ENCODE peak calls at places on chromosomes 4 and X, in ten cellular contexts. I is HepG2, B is fibroblast of lung, W is psoas muscle, A is BJ, X is endothelial cell, L is kidney, Z is WERI-Rb-1, J is RWPE1, V is B cell. K is an unnamed sample.

GRCh38 chr4:159177265-159178146 is 74.6 kb downstream of the RAPGEF2 start:
- DNase-seq in I (no peak), B (no peak), W (no peak), A (no peak), X (no peak), L (no peak), Z (no peak), J (no peak), V (peak; percentile 22), K (no peak)

GRCh38 chrX:39948564-39948963 is 149.2 kb downstream of the BCOR start:
- DNase-seq in I (no peak), B (no peak), W (no peak), A (no peak), X (peak; percentile 19), L (peak; percentile 34), Z (no peak), J (no peak), V (no peak), K (no peak)

GRCh38 chr4:143399113-143399949 is 62.7 kb downstream of the GAB1 start:
- DNase-seq in I (peak; percentile 39), B (peak; percentile 43), W (no peak), A (no peak), X (no peak), L (no peak), Z (no peak), J (no peak), V (peak; percentile 50), K (no peak)

GRCh38 chr4:153418114-153418513 is 48.0 kb upstream of the TMEM131L start:
- DNase-seq in I (no peak), B (peak; percentile 57), W (no peak), A (no peak), X (no peak), L (no peak), Z (no peak), J (no peak), V (no peak), K (no peak)

GRCh38 chrX:153766098-153766817 is 2.2 kb downstream of the PLXNB3 start:
- DNase-seq in I (peak; percentile 48), B (peak; percentile 67), W (peak; percentile 16), A (peak; percentile 4), X (no peak), L (peak; percentile 68), Z (peak; percentile 36), J (peak; percentile 60), V (no peak), K (peak; percentile 11)

GRCh38 chr4:90580271-90580825 is 453.2 kb downstream of the CCSER1 start:
- DNase-seq in I (no peak), B (no peak), W (no peak), A (no peak), X (no peak), L (no peak), Z (no peak), J (no peak), V (no peak), K (no peak)

GRCh38 chr4:139841464-139842195 is 176.0 kb downstream of the MGST2 start:
- DNase-seq in I (peak; percentile 98), B (no peak), W (no peak), A (no peak), X (no peak), L (no peak), Z (peak; percentile 32), J (no peak), V (no peak), K (no peak)

GRCh38 chr4:78776729-78777555 is 792 bp downstream of the BMP2K start:
- DNase-seq in I (peak; percentile 52), B (peak; percentile 64), W (peak; percentile 46), A (no peak), X (peak; percentile 15), L (peak; percentile 64), Z (peak; percentile 31), J (peak; percentile 82), V (peak; percentile 61), K (peak; percentile 27)

GRCh38 chr4:41537267-41537890 is 578 bp upstream of the LIMCH1 start:
- DNase-seq in I (no peak), B (no peak), W (no peak), A (no peak), X (no peak), L (no peak), Z (no peak), J (no peak), V (no peak), K (no peak)

GRCh38 chrX:145190801-145191389 is 56.4 kb upstream of the SPANXN1 start:
- DNase-seq in I (peak; percentile 0), B (peak; percentile 0), W (no peak), A (no peak), X (no peak), L (no peak), Z (no peak), J (peak; percentile 1), V (no peak), K (no peak)

GRCh38 chr4:141413366-141413765 is 192.7 kb downstream of the ZNF330 start:
- DNase-seq in I (no peak), B (no peak), W (no peak), A (no peak), X (no peak), L (no peak), Z (no peak), J (no peak), V (no peak), K (no peak)

GRCh38 chr4:98293089-98293887 is 32.1 kb downstream of the RAP1GDS1 start:
- DNase-seq in I (no peak), B (no peak), W (no peak), A (no peak), X (no peak), L (no peak), Z (no peak), J (no peak), V (no peak), K (no peak)

GRCh38 chr4:113975578-113975977 is 3.9 kb downstream of the ARSJ start:
- DNase-seq in I (no peak), B (no peak), W (no peak), A (no peak), X (no peak), L (no peak), Z (no peak), J (no peak), V (no peak), K (no peak)

GRCh38 chr4:41399191-41399590 is 138.8 kb upstream of the LIMCH1 start:
- DNase-seq in I (no peak), B (no peak), W (no peak), A (peak; percentile 39), X (no peak), L (no peak), Z (no peak), J (no peak), V (no peak), K (no peak)

GRCh38 chr4:11622961-11623725 is 194.4 kb upstream of the HS3ST1 start:
- DNase-seq in I (no peak), B (no peak), W (no peak), A (no peak), X (no peak), L (no peak), Z (no peak), J (no peak), V (no peak), K (no peak)

GRCh38 chr4:11624370-11624769 is 195.7 kb upstream of the HS3ST1 start:
- DNase-seq in I (no peak), B (no peak), W (no peak), A (no peak), X (no peak), L (no peak), Z (no peak), J (no peak), V (no peak), K (no peak)

GRCh38 chr4:11625206-11625605 is 196.5 kb upstream of the HS3ST1 start:
- DNase-seq in I (no peak), B (no peak), W (no peak), A (no peak), X (no peak), L (peak; percentile 75), Z (no peak), J (no peak), V (no peak), K (peak; percentile 25)

GRCh38 chr4:11626046-11626445 is 197.4 kb upstream of the HS3ST1 start:
- DNase-seq in I (no peak), B (no peak), W (no peak), A (no peak), X (no peak), L (no peak), Z (no peak), J (peak; percentile 53), V (no peak), K (no peak)

GRCh38 chr4:11623726-11624037 is 195.0 kb upstream of the HS3ST1 start:
- DNase-seq in I (no peak), B (peak; percentile 37), W (no peak), A (no peak), X (peak; percentile 5), L (no peak), Z (peak; percentile 31), J (no peak), V (peak; percentile 24), K (peak; percentile 34)
- TF ChIP-seq CTCF in I (peak; percentile 15), B (no peak), W (no peak), A (no peak), X (no peak), L (peak; percentile 62), Z (peak; percentile 61), J (no peak), V (no peak), K (no peak)

GRCh38 chrX:41293269-41293668 is 40.7 kb upstream of the DDX3X start:
- DNase-seq in I (peak; percentile 11), B (no peak), W (peak; percentile 14), A (no peak), X (no peak), L (no peak), Z (peak; percentile 37), J (no peak), V (no peak), K (no peak)
- TF ChIP-seq CTCF in I (peak; percentile 56), B (no peak), W (no peak), A (no peak), X (no peak), L (no peak), Z (peak; percentile 55), J (no peak), V (no peak), K (peak; percentile 28)

GRCh38 chr4:163484906-163485305 is 9.6 kb upstream of the TMA16 start:
- DNase-seq in I (peak; percentile 41), B (peak; percentile 56), W (no peak), A (no peak), X (peak; percentile 54), L (no peak), Z (peak; percentile 85), J (peak; percentile 44), V (peak; percentile 80), K (no peak)
- TF ChIP-seq CTCF in I (peak; percentile 76), B (peak; percentile 49), W (peak; percentile 48), A (peak; percentile 64), X (peak; percentile 62), L (peak; percentile 40), Z (peak; percentile 57), J (peak; percentile 45), V (peak; percentile 88), K (peak; percentile 65)

DNA sequence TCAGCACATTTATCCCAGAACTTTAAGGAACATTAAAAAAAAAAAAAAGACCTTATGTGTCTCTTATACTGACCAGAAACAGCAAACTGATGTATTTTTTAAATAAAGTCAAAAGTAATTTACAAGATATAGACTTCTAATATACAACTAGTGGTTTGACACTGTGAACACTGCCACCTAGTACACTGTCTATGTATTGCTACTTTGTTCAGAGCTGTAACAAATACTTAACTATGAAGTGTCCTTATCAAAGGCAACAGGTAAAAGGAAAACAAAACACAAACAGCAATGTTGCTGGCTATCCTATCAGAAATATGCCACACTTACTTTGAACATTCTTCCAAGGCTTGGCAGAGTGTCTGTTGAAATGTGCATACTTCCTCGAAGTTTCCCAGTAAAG is 60.4 kb downstream of the CD40LG start:
- DNase-seq in I (no peak), B (no peak), W (no peak), A (no peak), X (no peak), L (no peak), Z (no peak), J (no peak), V (no peak), K (no peak)
- TF ChIP-seq CTCF in I (peak; percentile 9), B (no peak), W (peak; percentile 44), A (peak; percentile 44), X (peak; percentile 28), L (peak; percentile 11), Z (no peak), J (no peak), V (peak; percentile 50), K (peak; percentile 43)